ENCODE peak calls at places on chromosome 21, in five cellular contexts. J is NCI-H1105, E is A549, S is RCC 7860, Z is breast epithelium. F is an unnamed sample.

GRCh38 chr21:17231124-17231523 is 281.7 kb upstream of the CXADR start:
- DNase-seq in J (no peak), E (peak; percentile 2), S (no peak), Z (no peak), F (no peak)

GRCh38 chr21:41370840-41371697 is 9.2 kb downstream of the MX2 start:
- DNase-seq in J (no peak), E (no peak), S (no peak), Z (no peak), F (no peak)

GRCh38 chr21:44293551-44294231 is 6.2 kb upstream of the PFKL start:
- DNase-seq in J (no peak), E (no peak), S (no peak), Z (no peak), F (no peak)

GRCh38 chr21:33205476-33205875 is 24.3 kb upstream of the IFNAR2 start:
- DNase-seq in J (no peak), E (peak; percentile 35), S (no peak), Z (no peak), F (no peak)

GRCh38 chr21:46401186-46401910 is 57.3 kb upstream of the DIP2A start:
- DNase-seq in J (no peak), E (no peak), S (no peak), Z (no peak), F (no peak)

GRCh38 chr21:37783016-37783415 is 133.2 kb downstream of the KCNJ6 start:
- DNase-seq in J (no peak), E (no peak), S (no peak), Z (no peak), F (no peak)

GRCh38 chr21:45724345-45724961 is 80.9 kb downstream of the PCBP3 start:
- DNase-seq in J (no peak), E (no peak), S (no peak), Z (no peak), F (no peak)

GRCh38 chr21:45306832-45307571 is 19.3 kb upstream of the POFUT2 start:
- DNase-seq in J (no peak), E (no peak), S (no peak), Z (no peak), F (no peak)

F was measured in pulmonary artery endothelial cell.